ENCODE peak calls at places on chromosomes 3 and 15, in four cellular contexts. One of them, this sample, is unnamed.

GRCh38 chr15:47484997-47485396 is 232.3 kb upstream of the SEMA6D start:
- DNase-seq in PC-3: peak
- DNase-seq in SK-N-SH: no peak
- DNase-seq in GM23248: no peak
- DNase-seq in this sample: no peak

GRCh38 chr3:27195059-27195458 is 174.1 kb downstream of the NEK10 start:
- DNase-seq in PC-3: peak
- DNase-seq in SK-N-SH: no peak
- DNase-seq in GM23248: peak
- DNase-seq in this sample: no peak

GRCh38 chr3:196195664-196196255 is 15.4 kb downstream of the ZDHHC19 start:
- DNase-seq in PC-3: no peak
- DNase-seq in SK-N-SH: no peak
- DNase-seq in GM23248: no peak
- DNase-seq in this sample: no peak

GRCh38 chr15:22992026-22992331 is 11.8 kb upstream of the CYFIP1 start:
- DNase-seq in PC-3: no peak
- DNase-seq in SK-N-SH: no peak
- DNase-seq in GM23248: no peak
- DNase-seq in this sample: no peak

GRCh38 chr15:40782609-40783227 is 12.9 kb downstream of the C15orf62 start:
- DNase-seq in PC-3: peak
- DNase-seq in SK-N-SH: peak
- DNase-seq in GM23248: peak
- DNase-seq in this sample: peak

GRCh38 chr3:113677745-113678144 is 18.7 kb downstream of the USF3 start:
- DNase-seq in PC-3: no peak
- DNase-seq in SK-N-SH: no peak
- DNase-seq in GM23248: no peak
- DNase-seq in this sample: peak

GRCh38 chr3:57952208-57952631 is 56.0 kb upstream of the FLNB start:
- DNase-seq in PC-3: peak
- DNase-seq in SK-N-SH: peak
- DNase-seq in GM23248: peak
- DNase-seq in this sample: peak

GRCh38 chr3:180402463-180403073 is 199.4 kb upstream of the TTC14 start:
- DNase-seq in PC-3: no peak
- DNase-seq in SK-N-SH: no peak
- DNase-seq in GM23248: no peak
- DNase-seq in this sample: no peak

GRCh38 chr15:45230246-45230965 is 21.6 kb upstream of the SLC28A2 start:
- DNase-seq in PC-3: peak
- DNase-seq in SK-N-SH: no peak
- DNase-seq in GM23248: no peak
- DNase-seq in this sample: no peak

GRCh38 chr3:125194061-125194848 is 18.3 kb downstream of the SLC12A8 start:
- DNase-seq in PC-3: no peak
- DNase-seq in SK-N-SH: no peak
- DNase-seq in GM23248: peak
- DNase-seq in this sample: no peak

GRCh38 chr15:43346305-43346704 is 15.9 kb upstream of the LCMT2 start:
- DNase-seq in PC-3: peak
- DNase-seq in SK-N-SH: no peak
- DNase-seq in GM23248: no peak
- DNase-seq in this sample: no peak

GRCh38 chr3:108001457-108001856 is 89.4 kb downstream of the CD47 start:
- DNase-seq in PC-3: peak
- DNase-seq in SK-N-SH: no peak
- DNase-seq in GM23248: peak
- DNase-seq in this sample: no peak

GRCh38 chr3:174035317-174035886 is 637.9 kb downstream of the NLGN1 start:
- DNase-seq in PC-3: no peak
- DNase-seq in SK-N-SH: no peak
- DNase-seq in GM23248: peak
- DNase-seq in this sample: no peak

GRCh38 chr15:29822685-29823459 is 604 bp upstream of the TJP1 start:
- DNase-seq in PC-3: peak
- DNase-seq in SK-N-SH: no peak
- DNase-seq in GM23248: peak
- DNase-seq in this sample: peak

GRCh38 chr3:53812434-53812833 is 33.8 kb downstream of the CHDH start:
- DNase-seq in PC-3: no peak
- DNase-seq in SK-N-SH: no peak
- DNase-seq in GM23248: no peak
- DNase-seq in this sample: peak

GRCh38 chr3:128879991-128880390 is 571 bp downstream of the ACAD9 start:
- DNase-seq in PC-3: no peak
- DNase-seq in SK-N-SH: no peak
- DNase-seq in GM23248: no peak
- DNase-seq in this sample: no peak

GRCh38 chr3:31116651-31117050 is 222.2 kb upstream of the GADL1 start:
- DNase-seq in PC-3: peak
- DNase-seq in SK-N-SH: no peak
- DNase-seq in GM23248: no peak
- DNase-seq in this sample: no peak

GRCh38 chr3:37443363-37444035 is 269.1 kb upstream of the LRRFIP2 start:
- DNase-seq in PC-3: peak
- DNase-seq in SK-N-SH: no peak
- DNase-seq in GM23248: no peak
- DNase-seq in this sample: no peak

GRCh38 chr3:177357352-177358084 is 160.2 kb upstream of the TBL1XR1 start:
- DNase-seq in PC-3: peak
- DNase-seq in SK-N-SH: peak
- DNase-seq in GM23248: peak
- DNase-seq in this sample: peak

GRCh38 chr3:197802505-197803459 is 11.7 kb downstream of the LRCH3 start:
- DNase-seq in PC-3: peak
- DNase-seq in SK-N-SH: no peak
- DNase-seq in GM23248: peak
- DNase-seq in this sample: peak

GRCh38 chr3:146065573-146066006 is 95.4 kb downstream of the PLOD2 start:
- DNase-seq in PC-3: peak
- DNase-seq in SK-N-SH: no peak
- DNase-seq in GM23248: peak
- DNase-seq in this sample: peak

GRCh38 chr3:69740103-69741021 is 1.1 kb downstream of the MITF start:
- DNase-seq in PC-3: peak
- DNase-seq in SK-N-SH: no peak
- DNase-seq in GM23248: peak
- DNase-seq in this sample: peak

DNA sequence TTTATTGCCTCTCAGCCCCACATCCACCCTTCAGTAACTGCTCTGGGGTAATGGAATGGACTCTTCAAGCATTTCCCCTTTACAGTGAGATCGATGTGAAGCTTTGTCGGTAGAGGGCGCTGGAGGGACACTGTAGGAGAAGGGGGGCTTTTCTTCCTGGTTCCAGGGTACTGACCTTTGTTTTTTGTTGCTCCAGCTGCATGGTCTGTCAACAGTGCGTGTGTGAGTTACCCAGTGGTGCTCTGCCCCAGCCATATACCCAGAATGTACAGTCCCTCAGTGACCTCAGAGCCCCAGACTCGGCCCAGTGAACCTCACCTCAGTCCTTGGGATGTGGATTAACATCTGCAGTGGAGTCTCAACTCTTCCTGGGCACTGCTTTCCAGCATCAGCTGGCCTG is 180.3 kb upstream of the TSC22D2 start:
- DNase-seq in PC-3: peak
- DNase-seq in SK-N-SH: peak
- DNase-seq in GM23248: peak
- DNase-seq in this sample: peak
- TF ChIP-seq EZH2phosphoT487 in PC-3: no peak
- TF ChIP-seq EZH2phosphoT487 in SK-N-SH: no peak
- TF ChIP-seq EZH2phosphoT487 in GM23248: no peak
- TF ChIP-seq EZH2phosphoT487 in this sample: no peak

DNA sequence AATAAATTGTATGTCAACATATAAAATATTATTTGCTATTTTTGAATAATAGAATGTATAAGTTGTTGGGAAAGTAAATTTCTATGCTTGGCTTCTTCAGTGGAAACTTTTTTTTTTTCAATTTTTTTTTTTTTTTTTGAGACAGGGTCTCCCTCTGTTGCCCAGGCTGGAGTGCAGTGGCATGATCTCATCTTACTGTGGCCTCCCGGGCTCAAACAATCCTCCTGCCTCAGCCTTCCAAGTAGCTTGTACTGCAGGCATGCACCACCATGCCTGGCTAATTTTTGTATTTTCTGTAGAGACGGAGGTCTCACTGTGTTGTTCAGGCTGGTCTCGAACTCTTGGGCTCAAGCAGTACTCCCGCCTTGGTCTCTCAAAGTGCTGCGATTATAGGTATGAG is 16.8 kb downstream of the MBNL1 start:
- DNase-seq in PC-3: no peak
- DNase-seq in SK-N-SH: no peak
- DNase-seq in GM23248: no peak
- DNase-seq in this sample: no peak
- TF ChIP-seq EZH2phosphoT487 in PC-3: no peak
- TF ChIP-seq EZH2phosphoT487 in SK-N-SH: no peak
- TF ChIP-seq EZH2phosphoT487 in GM23248: no peak
- TF ChIP-seq EZH2phosphoT487 in this sample: no peak

GRCh38 chr3:50227390-50228183 is 8.4 kb upstream of the GNAI2 start:
- DNase-seq in PC-3: peak
- DNase-seq in SK-N-SH: peak
- DNase-seq in GM23248: peak
- DNase-seq in this sample: peak
- TF ChIP-seq EZH2phosphoT487 in PC-3: no peak
- TF ChIP-seq EZH2phosphoT487 in SK-N-SH: no peak
- TF ChIP-seq EZH2phosphoT487 in GM23248: no peak
- TF ChIP-seq EZH2phosphoT487 in this sample: no peak

DNA sequence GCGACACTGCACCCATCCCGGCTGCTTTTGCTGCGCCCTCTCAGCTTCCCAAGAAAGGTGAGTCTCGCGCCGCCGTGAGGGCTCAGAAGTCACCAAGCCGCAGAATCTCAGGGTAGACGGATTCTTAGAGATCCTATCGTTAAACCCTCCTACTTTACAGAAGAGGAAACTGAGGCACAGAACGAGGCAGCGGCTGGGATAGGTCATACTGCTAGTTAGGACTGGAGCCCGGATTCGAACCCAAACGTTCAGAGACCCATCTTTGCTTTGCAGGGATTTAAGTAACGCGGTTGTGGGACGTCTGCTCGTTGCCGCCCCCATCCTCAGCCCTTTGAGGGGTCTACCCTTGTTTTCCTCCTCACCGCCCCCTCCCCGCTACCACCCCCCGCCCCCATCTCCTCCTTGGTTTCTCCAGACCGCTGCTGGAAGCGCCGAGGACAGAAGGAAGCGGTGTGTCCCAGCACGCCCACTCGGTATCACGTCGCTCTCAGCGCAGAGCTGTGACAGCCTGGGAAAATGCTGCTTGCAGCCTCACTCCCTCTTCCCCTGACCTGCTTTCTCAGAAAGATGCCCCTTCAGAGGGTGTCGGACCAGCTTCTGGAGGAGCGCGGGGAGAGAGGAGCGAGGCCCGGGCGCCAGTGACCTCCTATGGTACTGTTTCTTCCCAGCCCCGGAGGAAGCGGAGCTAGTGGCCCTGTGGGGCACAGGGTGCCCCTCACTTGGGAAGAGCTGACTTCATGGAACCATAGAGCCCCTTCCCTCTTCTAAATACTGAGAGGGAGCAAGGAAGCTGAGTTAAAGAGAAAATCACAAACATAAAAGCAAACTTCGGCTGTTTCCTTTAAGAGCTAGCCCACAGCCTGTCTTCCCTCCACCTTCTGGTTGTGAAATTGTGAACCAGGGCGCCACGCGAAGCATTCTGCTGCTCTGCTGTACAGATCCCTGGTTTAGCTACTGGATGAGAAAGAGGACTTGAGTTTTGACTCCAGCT is 573 bp downstream of the IL1RAP start:
- DNase-seq in PC-3: peak
- DNase-seq in SK-N-SH: peak
- DNase-seq in GM23248: peak
- DNase-seq in this sample: peak
- TF ChIP-seq EZH2phosphoT487 in PC-3: no peak
- TF ChIP-seq EZH2phosphoT487 in SK-N-SH: no peak
- TF ChIP-seq EZH2phosphoT487 in GM23248: no peak
- TF ChIP-seq EZH2phosphoT487 in this sample: no peak

GRCh38 chr15:95278532-95279265 is 1047.3 kb downstream of the MCTP2 start:
- DNase-seq in PC-3: no peak
- DNase-seq in SK-N-SH: no peak
- DNase-seq in GM23248: no peak
- DNase-seq in this sample: no peak
- TF ChIP-seq EZH2phosphoT487 in PC-3: no peak
- TF ChIP-seq EZH2phosphoT487 in SK-N-SH: no peak
- TF ChIP-seq EZH2phosphoT487 in GM23248: no peak
- TF ChIP-seq EZH2phosphoT487 in this sample: no peak

GRCh38 chr3:49388416-49388815 is 23.4 kb downstream of the RHOA start:
- DNase-seq in PC-3: no peak
- DNase-seq in SK-N-SH: no peak
- DNase-seq in GM23248: peak
- DNase-seq in this sample: no peak
- TF ChIP-seq EZH2phosphoT487 in PC-3: no peak
- TF ChIP-seq EZH2phosphoT487 in SK-N-SH: no peak
- TF ChIP-seq EZH2phosphoT487 in GM23248: no peak
- TF ChIP-seq EZH2phosphoT487 in this sample: no peak

GRCh38 chr3:13705051-13705450 is 156.1 kb downstream of the FBLN2 start:
- DNase-seq in PC-3: no peak
- DNase-seq in SK-N-SH: no peak
- DNase-seq in GM23248: no peak
- DNase-seq in this sample: no peak

GRCh38 chr3:13706451-13706850 is 157.5 kb downstream of the FBLN2 start:
- DNase-seq in PC-3: no peak
- DNase-seq in SK-N-SH: no peak
- DNase-seq in GM23248: no peak
- DNase-seq in this sample: no peak

GRCh38 chr3:13704174-13704573 is 155.2 kb downstream of the FBLN2 start:
- DNase-seq in PC-3: no peak
- DNase-seq in SK-N-SH: no peak
- DNase-seq in GM23248: no peak
- DNase-seq in this sample: no peak

GRCh38 chr3:13706886-13707285 is 158.0 kb downstream of the FBLN2 start:
- DNase-seq in PC-3: no peak
- DNase-seq in SK-N-SH: no peak
- DNase-seq in GM23248: no peak
- DNase-seq in this sample: no peak

DNA sequence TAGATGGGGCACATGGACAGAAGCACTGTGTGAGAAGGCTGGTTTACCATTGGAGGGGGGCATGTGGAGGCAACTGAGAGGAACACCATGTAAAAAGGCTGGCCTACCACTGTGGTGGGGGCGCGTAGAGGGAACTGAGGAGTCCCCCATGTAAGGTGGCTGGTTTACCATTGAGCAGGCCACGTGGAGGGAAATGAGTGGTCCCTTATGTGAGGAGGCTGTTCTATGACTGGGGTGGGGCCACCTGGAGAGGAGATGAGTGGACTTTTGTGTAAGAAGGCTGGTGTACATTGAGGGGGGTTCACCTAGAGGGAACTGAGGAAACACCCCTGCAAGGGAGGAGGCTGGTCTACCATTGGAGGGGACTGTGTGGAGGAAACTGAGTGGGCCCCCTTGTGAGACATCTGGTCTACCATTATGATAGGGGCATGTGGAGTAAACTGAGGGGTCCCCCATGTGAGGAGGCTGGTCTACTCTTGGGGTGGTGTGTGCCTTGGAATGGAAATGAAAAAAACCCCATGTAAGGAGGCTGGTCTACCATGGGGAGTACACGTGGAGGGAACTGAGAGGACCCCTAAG is 156.9 kb downstream of the FBLN2 start:
- DNase-seq in PC-3: no peak
- DNase-seq in SK-N-SH: no peak
- DNase-seq in GM23248: no peak
- DNase-seq in this sample: no peak
- TF ChIP-seq EZH2phosphoT487 in PC-3: no peak
- TF ChIP-seq EZH2phosphoT487 in SK-N-SH: no peak
- TF ChIP-seq EZH2phosphoT487 in GM23248: no peak
- TF ChIP-seq EZH2phosphoT487 in this sample: no peak

GRCh38 chr15:74402337-74402839 is 31.4 kb downstream of the SEMA7A start:
- DNase-seq in PC-3: no peak
- DNase-seq in SK-N-SH: no peak
- DNase-seq in GM23248: no peak
- DNase-seq in this sample: no peak
- TF ChIP-seq EZH2phosphoT487 in PC-3: no peak
- TF ChIP-seq EZH2phosphoT487 in SK-N-SH: no peak
- TF ChIP-seq EZH2phosphoT487 in GM23248: no peak
- TF ChIP-seq EZH2phosphoT487 in this sample: no peak

This sample was measured in GM23338.